ENCODE peak calls at places on chromosome X, in five cellular contexts. E is CD4-positive, alpha-beta T cell; K is CD4-positive, alpha-beta memory T cell; Z is cardiac muscle cell; G is sigmoid colon. W is an unnamed sample.

GRCh38 chrX:72351606-72352338 is 46.1 kb upstream of the CITED1 start:
- DNase-seq in E (no peak), K (no peak), Z (peak; percentile 37), G (no peak), W (no peak)

GRCh38 chrX:74346124-74346523 is 42.1 kb downstream of the ZCCHC13 start:
- DNase-seq in E (no peak), K (no peak), Z (peak; percentile 33), G (no peak), W (no peak)

GRCh38 chrX:23656684-23657083 is 10.6 kb upstream of the PRDX4 start:
- DNase-seq in E (no peak), K (no peak), Z (no peak), G (no peak), W (no peak)

GRCh38 chrX:15310117-15310516 is 5.3 kb downstream of the ASB11 start:
- DNase-seq in E (no peak), K (no peak), Z (peak; percentile 69), G (no peak), W (no peak)

GRCh38 chrX:39726810-39727209 is 370.9 kb downstream of the BCOR start:
- DNase-seq in E (no peak), K (no peak), Z (peak; percentile 64), G (peak; percentile 76), W (no peak)

GRCh38 chrX:22950278-22951266 is 49.2 kb upstream of the DDX53 start:
- DNase-seq in E (no peak), K (no peak), Z (peak; percentile 93), G (no peak), W (no peak)

GRCh38 chrX:39766085-39766726 is 331.6 kb downstream of the BCOR start:
- DNase-seq in E (peak; percentile 26), K (peak; percentile 65), Z (no peak), G (no peak), W (no peak)

GRCh38 chrX:13897571-13897970 is 80.7 kb upstream of the GPM6B start:
- DNase-seq in E (no peak), K (no peak), Z (peak; percentile 13), G (no peak), W (no peak)

GRCh38 chrX:150959557-150959956 is 23.6 kb upstream of the HMGB3 start:
- DNase-seq in E (no peak), K (no peak), Z (no peak), G (no peak), W (no peak)

GRCh38 chrX:47846070-47846469 is 9.4 kb downstream of the ZNF81 start:
- DNase-seq in E (no peak), K (no peak), Z (no peak), G (no peak), W (no peak)

GRCh38 chrX:153609917-153610833 is 11.2 kb upstream of the CCNQ start:
- DNase-seq in E (peak; percentile 80), K (peak; percentile 72), Z (peak; percentile 75), G (peak; percentile 84), W (peak; percentile 69)

GRCh38 chrX:51395474-51395806 is 62.8 kb downstream of the NUDT10 start:
- DNase-seq in E (no peak), K (no peak), Z (no peak), G (no peak), W (no peak)

GRCh38 chrX:119763175-119763574 is 4.8 kb downstream of the SOWAHD start:
- DNase-seq in E (no peak), K (no peak), Z (peak; percentile 85), G (no peak), W (no peak)

GRCh38 chrX:9790866-9791265 is 4.6 kb downstream of the SHROOM2 start:
- DNase-seq in E (no peak), K (no peak), Z (peak; percentile 24), G (no peak), W (no peak)

GRCh38 chrX:118770133-118770760 is 42.8 kb downstream of the IL13RA1 start:
- DNase-seq in E (no peak), K (no peak), Z (no peak), G (no peak), W (no peak)

DNA sequence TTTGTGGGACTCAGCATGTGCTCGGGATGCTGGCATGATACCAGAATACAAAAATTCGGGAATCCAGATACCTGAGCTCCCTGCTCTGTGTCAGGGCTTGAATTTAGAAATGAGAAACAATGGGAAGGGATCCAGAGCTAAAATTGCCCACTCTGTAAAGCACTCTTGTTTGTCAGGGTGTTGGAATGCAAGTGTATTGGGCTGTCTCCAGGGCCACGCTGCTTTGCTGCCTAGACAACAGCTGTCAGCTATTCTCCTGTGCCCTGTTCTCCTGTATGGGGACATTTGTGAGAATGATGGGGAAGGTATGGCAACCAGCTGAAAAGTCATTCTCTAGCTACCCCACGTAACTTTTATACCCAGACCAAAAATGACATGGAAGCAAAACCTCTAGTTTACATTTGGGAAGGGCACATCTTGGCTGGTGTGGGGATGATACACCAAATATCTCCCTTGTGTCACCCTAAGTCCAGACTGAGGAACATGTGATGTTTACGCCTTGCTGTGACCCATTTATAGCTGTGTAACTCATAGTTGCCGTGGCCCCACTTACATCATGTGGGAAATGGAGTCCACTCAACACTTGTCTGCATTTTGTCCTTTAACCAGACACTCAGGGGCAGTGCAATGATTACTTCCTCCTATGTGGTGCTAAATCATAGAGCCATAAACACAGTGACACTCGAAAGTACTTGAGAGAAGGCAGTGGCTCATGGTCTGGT is 46.6 kb downstream of the SMPX start:
- DNase-seq in E (no peak), K (no peak), Z (no peak), G (no peak), W (no peak)
- H3K9me3 ChIP-seq in E (no peaks in the 10 kb centered on the region), K (no peaks in the 10 kb centered on the region), Z (no peaks in the 10 kb centered on the region), G (no peaks in the 10 kb centered on the region), W (no peaks in the 10 kb centered on the region)

DNA sequence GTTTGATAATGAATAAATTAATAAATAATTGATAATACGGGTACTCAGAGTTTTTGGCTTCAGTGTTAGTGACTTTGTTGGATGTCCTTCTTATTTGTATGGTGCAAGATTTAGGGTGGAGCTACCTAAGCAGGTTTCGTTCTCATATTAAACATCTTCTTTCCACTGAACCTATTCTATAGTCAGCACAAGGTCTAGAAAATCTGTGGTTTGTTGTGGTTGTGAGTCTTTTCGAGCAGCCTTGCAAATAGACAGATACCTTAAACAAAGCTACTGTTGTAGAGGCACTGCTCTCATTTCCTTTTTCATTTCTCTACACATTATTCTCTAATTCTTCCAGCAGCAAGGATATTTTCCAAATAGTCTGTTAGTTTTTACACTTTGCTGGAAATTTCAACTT is 38.1 kb upstream of the SPANXD start:
- DNase-seq in E (no peak), K (no peak), Z (no peak), G (no peak), W (no peak)
- H3K9me3 ChIP-seq in E (no peaks in the 10 kb centered on the region), K (no peaks in the 10 kb centered on the region), Z (no peaks in the 10 kb centered on the region), G (no peaks in the 10 kb centered on the region), W (no peaks in the 10 kb centered on the region)

GRCh38 chrX:12868747-12869146 is 1.9 kb downstream of the TLR7 start:
- DNase-seq in E (no peak), K (no peak), Z (no peak), G (no peak), W (no peak)
- H3K9me3 ChIP-seq in E (no peaks in the 10 kb centered on the region), K (no peaks in the 10 kb centered on the region), Z (no peaks in the 10 kb centered on the region), G (no peaks in the 10 kb centered on the region), W (no peaks in the 10 kb centered on the region)

GRCh38 chrX:1212532-1212931 is at the start of gene CRLF2:
- DNase-seq in E (no peak), K (peak; percentile 19), Z (no peak), G (peak; percentile 34), W (no peak)
- H3K9me3 ChIP-seq in E (no peaks in the 10 kb centered on the region), K (no peaks in the 10 kb centered on the region), Z (no peaks in the 10 kb centered on the region), G (no peaks in the 10 kb centered on the region), W (no peaks in the 10 kb centered on the region)

DNA sequence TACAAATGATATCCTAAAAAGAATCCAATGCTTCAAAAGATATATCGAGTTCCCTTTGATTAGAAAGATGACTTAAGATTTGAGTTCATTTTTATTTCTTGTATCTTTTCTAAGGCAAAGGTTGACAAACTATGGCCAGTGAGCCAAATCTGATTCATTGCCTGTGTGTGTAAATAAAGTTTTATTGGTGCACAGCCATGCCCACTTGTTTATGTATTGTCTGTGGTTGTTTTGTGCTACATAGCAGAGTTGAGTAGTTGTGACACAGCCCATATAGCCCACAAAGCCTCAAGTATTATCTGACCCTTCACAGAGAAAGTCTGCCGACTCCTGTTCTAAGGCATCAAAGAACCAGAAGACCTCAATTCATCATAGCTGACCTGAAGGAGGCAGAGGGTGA is 32.2 kb upstream of the EIF1AX start:
- DNase-seq in E (no peak), K (no peak), Z (no peak), G (no peak), W (no peak)
- H3K9me3 ChIP-seq in E (no peaks in the 10 kb centered on the region), K (no peaks in the 10 kb centered on the region), Z (no peaks in the 10 kb centered on the region), G (no peaks in the 10 kb centered on the region), W (no peaks in the 10 kb centered on the region)

GRCh38 chrX:155983326-155983725 is 14.2 kb upstream of the IL9R start:
- DNase-seq in E (no peak), K (no peak), Z (no peak), G (no peak), W (no peak)

DNA sequence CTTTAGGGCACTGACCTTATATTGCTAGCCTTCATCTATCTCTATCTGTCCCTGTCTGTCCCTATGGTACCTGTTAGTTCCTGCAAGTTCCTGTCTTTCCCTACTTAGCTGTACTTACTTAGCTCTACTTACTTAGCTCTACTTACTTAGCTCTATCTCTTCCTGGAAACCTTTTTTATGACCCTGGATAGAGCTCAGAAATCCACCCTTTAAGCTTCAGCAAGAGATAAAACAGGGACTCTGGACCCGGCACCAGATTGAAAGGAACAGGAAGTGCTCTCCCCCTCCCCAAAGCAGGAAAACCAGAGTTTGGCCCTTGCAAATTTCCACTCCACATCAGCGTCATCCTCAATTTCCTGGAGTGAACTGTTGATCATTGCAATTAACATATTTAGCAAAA is 12.3 kb upstream of the IL9R start:
- DNase-seq in E (no peak), K (no peak), Z (no peak), G (no peak), W (no peak)
- H3K9me3 ChIP-seq in E (peaks cover 4% of the 10 kb centered on the region), K (no peaks in the 10 kb centered on the region), Z (no peaks in the 10 kb centered on the region), G (no peaks in the 10 kb centered on the region), W (no peaks in the 10 kb centered on the region)